ENCODE peak calls at places on chromosome 1, in five cellular contexts. V, F, B, U and Z are unnamed samples.

GRCh38 chr1:89842547-89843278 is 21.9 kb downstream of the LRRC8D start:
- DNase-seq in V (no peak), B (peak), F (peak), U (no peak), Z (peak)

GRCh38 chr1:38009841-38010180 is 2.7 kb upstream of the UTP11 start:
- DNase-seq in U (no peak), V (peak), B (no peak), F (no peak), Z (no peak)

GRCh38 chr1:203408485-203409229 is 57.7 kb upstream of the FMOD start:
- DNase-seq in F (peak), V (peak), B (no peak), U (no peak), Z (peak)

GRCh38 chr1:24085546-24085945 is 26.4 kb downstream of the MYOM3 start:
- DNase-seq in F (no peak), V (no peak), B (no peak), U (no peak), Z (peak)

GRCh38 chr1:165851034-165851658 is 23.7 kb downstream of the UCK2 start:
- DNase-seq in U (no peak), F (peak), V (no peak), B (no peak), Z (peak)

GRCh38 chr1:40866408-40866788 is 4.2 kb upstream of the CITED4 start:
- DNase-seq in U (no peak), V (no peak), B (peak), F (peak), Z (no peak)

GRCh38 chr1:173297798-173298391 is 90.8 kb upstream of the TNFSF4 start:
- DNase-seq in V (no peak), B (no peak), U (no peak), F (peak), Z (no peak)

GRCh38 chr1:81681570-81681969 is 119.2 kb upstream of the ADGRL2 start:
- DNase-seq in V (no peak), F (peak), U (no peak), B (peak), Z (peak)

GRCh38 chr1:226682841-226683800 is 56.0 kb downstream of the ITPKB start:
- DNase-seq in U (no peak), B (no peak), V (no peak), F (no peak), Z (no peak)

GRCh38 chr1:201327687-201328240 is 44.5 kb downstream of the PKP1 start:
- DNase-seq in F (no peak), B (peak), U (peak), V (peak), Z (no peak)

GRCh38 chr1:1594602-1594981 is 5.3 kb downstream of the FNDC10 start:
- DNase-seq in U (no peak), F (no peak), V (no peak), B (no peak), Z (no peak)

GRCh38 chr1:160101037-160101716 is 2.8 kb upstream of the IGSF8 start:
- DNase-seq in B (peak), V (peak), F (peak), U (peak), Z (peak)

GRCh38 chr1:13583592-13583963 is at the start of gene PDPN:
- DNase-seq in B (no peak), F (peak), V (peak), U (no peak), Z (no peak)

GRCh38 chr1:150622219-150622975 is 7.0 kb downstream of the ENSA start:
- DNase-seq in B (no peak), V (peak), U (peak), F (no peak), Z (no peak)

GRCh38 chr1:157969693-157970485 is 23.6 kb upstream of the KIRREL1 start:
- DNase-seq in B (peak), U (no peak), V (peak), F (peak), Z (peak)

GRCh38 chr1:180258290-180258689 is 28.2 kb downstream of the LHX4 start:
- DNase-seq in F (no peak), V (no peak), U (peak), B (no peak), Z (no peak)

GRCh38 chr1:844472-845026 is 79.2 kb upstream of the SAMD11 start:
- DNase-seq in F (no peak), U (no peak), V (no peak), B (no peak), Z (no peak)

GRCh38 chr1:180953791-180954721 is 41.4 kb downstream of the KIAA1614 start:
- DNase-seq in U (peak), B (no peak), F (peak), V (peak), Z (peak)

GRCh38 chr1:48619529-48619928 is 147.5 kb upstream of the SPATA6 start:
- DNase-seq in B (peak), V (peak), F (no peak), U (no peak), Z (peak)

GRCh38 chr1:161495490-161495889 is 9.8 kb upstream of the FCGR2A start:
- DNase-seq in U (no peak), V (no peak), F (no peak), B (no peak), Z (no peak)

GRCh38 chr1:99566290-99567021 is 79.5 kb upstream of the PALMD start:
- DNase-seq in V (no peak), U (no peak), F (no peak), B (peak), Z (no peak)

GRCh38 chr1:28737245-28738137 is 751 bp downstream of the YTHDF2 start:
- DNase-seq in V (no peak), B (peak), F (peak), U (peak), Z (peak)

GRCh38 chr1:211822677-211823426 is 7.7 kb downstream of the LPGAT1 start:
- DNase-seq in F (no peak), V (no peak), U (no peak), B (no peak), Z (no peak)

GRCh38 chr1:70719164-70719563 is 308.1 kb downstream of the CTH start:
- DNase-seq in U (no peak), V (no peak), F (peak), B (no peak), Z (peak)

GRCh38 chr1:88683516-88683847 is 591 bp upstream of the PKN2 start:
- DNase-seq in B (no peak), V (peak), U (peak), F (no peak), Z (no peak)

GRCh38 chr1:150820710-150821521 is 12.9 kb upstream of the CTSK start:
- DNase-seq in V (no peak), U (no peak), B (peak), F (peak), Z (peak)

GRCh38 chr1:234583755-234584430 is 26.1 kb downstream of the IRF2BP2 start:
- DNase-seq in V (peak), F (no peak), B (no peak), U (no peak), Z (no peak)

GRCh38 chr1:30372792-30373433 is 350.5 kb downstream of the MATN1 start:
- DNase-seq in V (no peak), U (no peak), F (no peak), B (no peak), Z (no peak)

GRCh38 chr1:115765091-115765490 is 3.4 kb downstream of the CASQ2 start:
- DNase-seq in B (no peak), V (no peak), F (no peak), U (no peak), Z (no peak)

GRCh38 chr1:224223819-224224714 is 41.0 kb downstream of the DEGS1 start:
- DNase-seq in F (peak), V (no peak), B (peak), U (no peak), Z (peak)

GRCh38 chr1:43854473-43854872 is 79.1 kb upstream of the ARTN start:
- DNase-seq in V (no peak), U (no peak), B (no peak), F (no peak), Z (no peak)

GRCh38 chr1:119569095-119569494 is 62.1 kb downstream of the HSD3B1 start:
- DNase-seq in B (no peak), F (no peak), U (no peak), V (no peak), Z (no peak)

GRCh38 chr1:39990428-39990827 is 35.5 kb downstream of the MFSD2A start:
- DNase-seq in F (no peak), B (peak), U (no peak), V (no peak), Z (no peak)

GRCh38 chr1:110347182-110347893 is 8.2 kb downstream of the RBM15 start:
- DNase-seq in F (no peak), U (no peak), V (no peak), B (no peak), Z (no peak)
- H3K4me3 ChIP-seq in F (no peak), U (no peak), V (no peak), B (no peak), Z (no peak)

GRCh38 chr1:10943991-10944730 is 68.3 kb upstream of the TARDBP start:
- DNase-seq in V (peak), B (no peak), F (peak), U (no peak), Z (peak)
- H3K4me3 ChIP-seq in V (no peak), B (no peak), F (peak), U (peak), Z (peak)

DNA sequence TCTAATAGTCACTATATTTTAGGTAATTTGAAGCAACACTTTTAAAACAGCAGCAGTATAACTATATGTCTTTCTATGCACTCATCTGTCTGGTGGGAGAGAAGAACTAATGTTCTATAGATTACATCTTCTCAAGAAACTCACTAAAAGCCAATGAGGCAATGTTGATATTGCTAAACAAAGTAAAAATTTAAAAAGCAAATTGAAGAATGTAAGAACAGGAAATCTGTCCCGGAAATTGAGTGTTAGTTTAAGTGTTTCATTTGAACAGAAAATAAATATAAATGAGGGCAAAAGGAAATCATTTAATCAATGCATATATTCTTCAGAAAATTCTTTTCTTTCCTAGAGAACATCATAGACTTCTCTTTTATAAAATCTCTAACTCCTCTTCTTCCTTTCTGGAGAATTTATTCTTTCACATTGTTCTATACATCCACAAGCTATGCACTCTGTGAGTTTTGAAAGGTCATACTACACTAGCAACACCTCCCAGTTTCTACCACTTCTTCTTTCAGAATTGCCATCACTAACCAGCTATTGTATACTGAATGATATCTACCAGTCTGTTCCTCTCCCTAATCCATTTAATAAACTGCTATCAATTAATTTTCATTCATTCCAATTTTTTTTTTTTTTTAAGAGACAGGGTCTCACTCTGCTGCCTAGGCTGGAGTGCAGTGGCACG is 153.0 kb downstream of the USH2A start:
- DNase-seq in U (no peak), B (no peak), F (no peak), V (no peak), Z (no peak)
- H3K4me3 ChIP-seq in U (no peak), B (no peak), F (no peak), V (no peak), Z (no peak)

DNA sequence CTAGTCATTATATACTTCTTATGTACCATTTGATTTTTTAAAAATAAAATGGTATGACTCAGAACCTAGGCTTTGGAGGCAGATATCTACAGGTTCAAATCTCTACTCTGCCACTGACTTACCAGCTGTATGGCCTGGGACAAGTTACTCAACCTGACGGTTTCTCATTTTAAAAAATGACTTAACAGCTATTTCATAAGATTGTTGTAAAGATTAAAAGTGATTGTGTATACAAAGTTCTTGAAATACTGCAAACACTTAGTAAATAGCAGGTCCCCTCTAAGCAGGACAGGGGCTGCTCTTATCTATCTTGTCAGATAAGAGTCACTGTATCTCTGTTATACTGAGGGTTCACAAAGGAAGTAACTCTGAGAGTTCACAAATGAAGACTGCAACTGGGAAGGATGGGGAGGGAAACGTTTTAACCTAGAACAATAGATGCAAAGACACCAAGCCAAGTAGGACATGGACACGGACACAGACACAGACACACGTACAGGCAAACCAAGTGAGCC is 2.6 kb downstream of the BCAR3 start:
- DNase-seq in U (no peak), F (peak), V (no peak), B (no peak), Z (no peak)
- H3K4me3 ChIP-seq in U (no peak), F (peak), V (no peak), B (peak), Z (peak)